ENCODE peak calls at places on chromosomes 4 and X, in nine cellular contexts. H, Y, V, S, P, E, K, T and O are unnamed samples.

GRCh38 chr4:13481569-13481968 is 2.6 kb downstream of the RAB28 start:
- DNase-seq in H (no peak), Y (no peak), V (no peak), S (no peak), P (no peak), E (no peak), K (no peak), T (no peak), O (no peak)

GRCh38 chrX:45622538-45622937 is 421.9 kb upstream of the DIPK2B start:
- DNase-seq in H (no peak), Y (no peak), V (no peak), S (no peak), P (no peak), E (no peak), K (no peak), T (no peak), O (no peak)

GRCh38 chrX:108537005-108537404 is 97.4 kb downstream of the COL4A5 start:
- DNase-seq in H (peak), Y (peak), V (no peak), S (no peak), P (no peak), E (no peak), K (no peak), T (peak), O (no peak)

GRCh38 chr4:175657571-175657970 is 154.5 kb downstream of the GPM6A start:
- DNase-seq in H (no peak), Y (no peak), V (no peak), S (no peak), P (no peak), E (no peak), K (no peak), T (no peak), O (no peak)

GRCh38 chr4:153318696-153319320 is 25.7 kb upstream of the MND1 start:
- DNase-seq in H (peak), Y (peak), V (no peak), S (no peak), P (no peak), E (no peak), K (no peak), T (peak), O (no peak)

GRCh38 chr4:6179362-6179761 is 21.0 kb downstream of the JAKMIP1 start:
- DNase-seq in H (no peak), Y (no peak), V (no peak), S (no peak), P (no peak), E (peak), K (no peak), T (no peak), O (peak)

GRCh38 chr4:5712931-5713330 is 1.9 kb downstream of the EVC start:
- DNase-seq in H (no peak), Y (no peak), V (no peak), S (no peak), P (no peak), E (no peak), K (no peak), T (no peak), O (no peak)

GRCh38 chrX:153888344-153888743 is 2.4 kb upstream of the L1CAM start:
- DNase-seq in H (no peak), Y (no peak), V (no peak), S (no peak), P (no peak), E (no peak), K (no peak), T (peak), O (no peak)

GRCh38 chr4:138034871-138035270 is 207.3 kb downstream of the SLC7A11 start:
- DNase-seq in H (no peak), Y (no peak), V (no peak), S (no peak), P (no peak), E (no peak), K (no peak), T (no peak), O (no peak)

GRCh38 chr4:140372607-140373327 is 679 bp upstream of the SCOC start:
- DNase-seq in H (no peak), Y (peak), V (no peak), S (no peak), P (peak), E (no peak), K (no peak), T (peak), O (peak)

GRCh38 chr4:156581693-156582092 is 389.9 kb downstream of the PDGFC start:
- DNase-seq in H (peak), Y (no peak), V (no peak), S (no peak), P (no peak), E (no peak), K (no peak), T (no peak), O (no peak)